ENCODE peak calls at places on chromosomes 6 and 20, in six cellular contexts. J, Q, O, G, T and Z are unnamed samples.
A peak's percentile ranks its signal among the peaks of the same experiment; 100 is the strongest.

GRCh38 chr20:58131581-58132142 is 96.8 kb downstream of the ANKRD60 start:
- DNase-seq in J (no peak), Q (no peak), O (no peak), G (no peak), T (peak; percentile 27), Z (no peak)

GRCh38 chr6:39926668-39927067 is 7.6 kb downstream of the MOCS1 start:
- DNase-seq in J (no peak), Q (no peak), O (no peak), G (no peak), T (no peak), Z (no peak)

GRCh38 chr6:33123732-33124524 is 48.1 kb downstream of the HLA-DPB1 start:
- DNase-seq in J (no peak), Q (no peak), O (no peak), G (no peak), T (peak; percentile 77), Z (no peak)

GRCh38 chr20:49983123-49983847 is 505 bp downstream of the SNAI1 start:
- DNase-seq in J (no peak), Q (no peak), O (no peak), G (no peak), T (no peak), Z (no peak)

GRCh38 chr6:56528412-56528841 is 114.3 kb downstream of the DST start:
- DNase-seq in J (no peak), Q (peak; percentile 89), O (no peak), G (no peak), T (no peak), Z (no peak)

GRCh38 chr6:137869781-137870180 is 2.7 kb downstream of the TNFAIP3 start:
- DNase-seq in J (no peak), Q (no peak), O (no peak), G (no peak), T (no peak), Z (no peak)

GRCh38 chr6:32970413-32971244 is 2.2 kb downstream of the BRD2 start:
- DNase-seq in J (peak; percentile 92), Q (no peak), O (peak; percentile 73), G (peak; percentile 95), T (peak; percentile 60), Z (peak; percentile 58)

GRCh38 chr6:142138876-142139275 is 6.2 kb downstream of the GJE1 start:
- DNase-seq in J (no peak), Q (no peak), O (no peak), G (no peak), T (no peak), Z (no peak)

GRCh38 chr6:30357678-30358339 is 12.9 kb downstream of the RPP21 start:
- DNase-seq in J (peak; percentile 61), Q (peak; percentile 30), O (no peak), G (no peak), T (peak; percentile 71), Z (peak; percentile 26)

GRCh38 chr20:4702562-4703280 is 19.0 kb upstream of the PRND start:
- DNase-seq in J (no peak), Q (no peak), O (no peak), G (no peak), T (no peak), Z (no peak)

GRCh38 chr20:48603819-48604405 is 223.9 kb downstream of the PREX1 start:
- DNase-seq in J (no peak), Q (no peak), O (no peak), G (no peak), T (no peak), Z (no peak)

GRCh38 chr6:141252828-141253608 is 879.7 kb upstream of the GJE1 start:
- DNase-seq in J (no peak), Q (no peak), O (no peak), G (no peak), T (no peak), Z (no peak)

GRCh38 chr6:125046107-125046925 is 84.1 kb downstream of the RNF217 start:
- DNase-seq in J (no peak), Q (no peak), O (no peak), G (no peak), T (no peak), Z (no peak)

GRCh38 chr6:16690244-16691142 is 70.8 kb downstream of the ATXN1 start:
- DNase-seq in J (no peak), Q (no peak), O (no peak), G (no peak), T (no peak), Z (no peak)

GRCh38 chr6:22222469-22222868 is 74.4 kb downstream of the PRL start:
- DNase-seq in J (no peak), Q (no peak), O (no peak), G (no peak), T (no peak), Z (no peak)

GRCh38 chr20:43514062-43514971 is 6.8 kb downstream of the L3MBTL1 start:
- DNase-seq in J (peak; percentile 96), Q (peak; percentile 95), O (peak; percentile 95), G (peak; percentile 96), T (peak; percentile 96), Z (peak; percentile 89)

GRCh38 chr20:37504404-37505096 is 16.5 kb upstream of the NNAT start:
- DNase-seq in J (no peak), Q (no peak), O (no peak), G (no peak), T (no peak), Z (no peak)

GRCh38 chr6:137700751-137701477 is 166.1 kb upstream of the TNFAIP3 start:
- DNase-seq in J (peak; percentile 20), Q (no peak), O (no peak), G (no peak), T (no peak), Z (no peak)

GRCh38 chr6:64984947-64985346 is 722.1 kb downstream of the EYS start:
- DNase-seq in J (no peak), Q (no peak), O (no peak), G (no peak), T (no peak), Z (no peak)

GRCh38 chr20:43959079-43959919 is 44.6 kb downstream of the TOX2 start:
- DNase-seq in J (no peak), Q (no peak), O (no peak), G (no peak), T (no peak), Z (peak; percentile 44)

GRCh38 chr6:4950849-4951533 is 52.8 kb downstream of the RPP40 start:
- DNase-seq in J (no peak), Q (no peak), O (no peak), G (no peak), T (no peak), Z (no peak)

GRCh38 chr6:12635375-12635774 is 81.2 kb upstream of the PHACTR1 start:
- DNase-seq in J (no peak), Q (no peak), O (no peak), G (no peak), T (no peak), Z (no peak)

GRCh38 chr6:12640438-12640837 is 76.1 kb upstream of the PHACTR1 start:
- DNase-seq in J (no peak), Q (no peak), O (no peak), G (no peak), T (no peak), Z (no peak)

GRCh38 chr6:12637960-12638641 is 78.5 kb upstream of the PHACTR1 start:
- DNase-seq in J (peak; percentile 13), Q (peak; percentile 24), O (no peak), G (no peak), T (peak; percentile 69), Z (no peak)

GRCh38 chr6:12635813-12636212 is 80.8 kb upstream of the PHACTR1 start:
- DNase-seq in J (no peak), Q (no peak), O (no peak), G (no peak), T (no peak), Z (no peak)

DNA sequence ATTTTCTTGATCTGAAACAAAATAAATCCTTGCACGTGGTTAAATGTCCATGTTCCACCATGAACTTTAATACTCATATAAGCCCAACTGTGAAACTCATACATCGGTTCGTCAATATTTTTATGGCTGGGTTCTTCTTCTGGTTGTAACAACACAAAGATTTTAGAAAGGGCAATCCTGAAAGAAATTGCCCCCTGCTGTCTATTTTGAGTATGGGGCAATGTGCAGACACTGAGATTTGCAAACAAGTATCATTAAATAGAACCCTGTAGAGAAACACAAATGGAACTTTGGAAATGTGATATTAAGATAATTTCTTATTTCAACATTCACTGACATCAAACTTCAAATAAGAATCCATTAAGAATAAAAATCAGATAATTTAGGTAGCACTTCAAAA is 80.2 kb upstream of the PHACTR1 start:
- DNase-seq in J (no peak), Q (no peak), O (no peak), G (no peak), T (no peak), Z (no peak)
- TF ChIP-seq CTCF in J (no peak), Q (peak; percentile 18), O (no peak), G (no peak), T (peak; percentile 28), Z (no peak)

GRCh38 chr20:25565578-25566157 is 19.7 kb downstream of the NINL start:
- DNase-seq in J (no peak), Q (no peak), O (no peak), G (no peak), T (no peak), Z (no peak)
- TF ChIP-seq CTCF in J (no peak), Q (no peak), O (no peak), G (no peak), T (no peak), Z (no peak)

GRCh38 chr6:108564178-108564577 is 3.5 kb downstream of the FOXO3 start:
- DNase-seq in J (no peak), Q (peak; percentile 82), O (no peak), G (no peak), T (peak; percentile 76), Z (no peak)

GRCh38 chr6:108563292-108563691 is 2.6 kb downstream of the FOXO3 start:
- DNase-seq in J (no peak), Q (no peak), O (no peak), G (no peak), T (no peak), Z (no peak)

GRCh38 chr6:108560463-108561308 is at the start of gene FOXO3:
- DNase-seq in J (peak; percentile 93), Q (no peak), O (peak; percentile 63), G (peak; percentile 96), T (peak; percentile 76), Z (peak; percentile 79)

GRCh38 chr6:108561742-108562502 is 1.2 kb downstream of the FOXO3 start:
- DNase-seq in J (peak; percentile 42), Q (no peak), O (no peak), G (no peak), T (no peak), Z (peak; percentile 33)

GRCh38 chr6:108562503-108562993 is 1.8 kb downstream of the FOXO3 start:
- DNase-seq in J (peak; percentile 65), Q (peak; percentile 93), O (peak; percentile 37), G (peak; percentile 66), T (peak; percentile 69), Z (no peak)
- TF ChIP-seq CTCF in J (peak; percentile 34), Q (no peak), O (no peak), G (peak; percentile 10), T (no peak), Z (no peak)

GRCh38 chr6:148140772-148141557 is 201.7 kb upstream of the SASH1 start:
- DNase-seq in J (no peak), Q (no peak), O (no peak), G (no peak), T (no peak), Z (no peak)

GRCh38 chr6:148146717-148147116 is 195.9 kb upstream of the SASH1 start:
- DNase-seq in J (no peak), Q (no peak), O (no peak), G (no peak), T (peak; percentile 13), Z (no peak)

GRCh38 chr6:148142821-148143220 is 199.8 kb upstream of the SASH1 start:
- DNase-seq in J (no peak), Q (no peak), O (no peak), G (no peak), T (no peak), Z (no peak)

GRCh38 chr6:148144917-148145521 is 197.6 kb upstream of the SASH1 start:
- DNase-seq in J (peak; percentile 60), Q (peak; percentile 39), O (peak; percentile 47), G (peak; percentile 79), T (peak; percentile 63), Z (no peak)

GRCh38 chr6:148143771-148144170 is 198.9 kb upstream of the SASH1 start:
- DNase-seq in J (no peak), Q (no peak), O (no peak), G (no peak), T (no peak), Z (no peak)
- TF ChIP-seq CTCF in J (no peak), Q (no peak), O (no peak), G (no peak), T (no peak), Z (no peak)